ENCODE peak calls at places on chromosomes 13 and 19, in eight cellular contexts. Q is neural progenitor cell, L is Peyer's patch, O is mesendoderm, Y is thoracic aorta, F is tibial artery, Z is RWPE2, A is endodermal cell. X is an unnamed sample. For H3K4me1, the result is how much of the 10 kb centered on the place peaks cover.

GRCh38 chr13:40190656-40191100 is 475.8 kb downstream of the FOXO1 start:
- DNase-seq in Q (peak), L (peak), O (peak), Y (no peak), F (peak), Z (no peak), A (no peak), X (peak)

GRCh38 chr13:108957369-108958012 is 328.1 kb downstream of the MYO16 start:
- DNase-seq in Q (peak), L (no peak), O (peak), Y (no peak), F (no peak), Z (peak), A (no peak), X (peak)

GRCh38 chr13:24208314-24208713 is 47.8 kb downstream of the SPATA13 start:
- DNase-seq in Q (no peak), L (no peak), O (no peak), Y (no peak), F (peak), Z (no peak), A (no peak), X (no peak)

GRCh38 chr19:3136684-3137055 is 837 bp downstream of the GNA15 start:
- DNase-seq in Q (no peak), L (no peak), O (no peak), Y (no peak), F (no peak), Z (peak), A (peak), X (peak)

GRCh38 chr19:10116085-10116865 is 3.4 kb downstream of the EIF3G start:
- DNase-seq in Q (no peak), L (no peak), O (peak), Y (no peak), F (no peak), Z (no peak), A (no peak), X (peak)

GRCh38 chr19:43643326-43643725 is 3.7 kb upstream of the CADM4 start:
- DNase-seq in Q (no peak), L (no peak), O (no peak), Y (no peak), F (no peak), Z (no peak), A (no peak), X (no peak)

GRCh38 chr13:26688286-26688685 is 72.3 kb downstream of the GPR12 start:
- DNase-seq in Q (no peak), L (no peak), O (no peak), Y (no peak), F (no peak), Z (no peak), A (no peak), X (no peak)

GRCh38 chr19:4981681-4981958 is 12.7 kb downstream of the KDM4B start:
- DNase-seq in Q (no peak), L (no peak), O (no peak), Y (no peak), F (no peak), Z (no peak), A (no peak), X (no peak)

GRCh38 chr13:46609052-46609451 is 56.1 kb downstream of the LRCH1 start:
- DNase-seq in Q (no peak), L (no peak), O (no peak), Y (no peak), F (no peak), Z (no peak), A (no peak), X (no peak)

GRCh38 chr13:75440100-75440499 is 41.9 kb downstream of the TBC1D4 start:
- DNase-seq in Q (no peak), L (no peak), O (no peak), Y (no peak), F (no peak), Z (no peak), A (no peak), X (no peak)

GRCh38 chr19:8468124-8468523 is 23.3 kb downstream of the HNRNPM start:
- DNase-seq in Q (no peak), L (no peak), O (no peak), Y (no peak), F (no peak), Z (no peak), A (no peak), X (no peak)

GRCh38 chr13:99370476-99371272 is 63.5 kb upstream of the GPR183 start:
- DNase-seq in Q (no peak), L (peak), O (no peak), Y (no peak), F (no peak), Z (no peak), A (peak), X (no peak)
- H3K27ac ChIP-seq in Q (no peak), L (no peak), O (no peak), Y (no peak), F (no peak), Z (no peak), A (no peak), X (no peak)

DNA sequence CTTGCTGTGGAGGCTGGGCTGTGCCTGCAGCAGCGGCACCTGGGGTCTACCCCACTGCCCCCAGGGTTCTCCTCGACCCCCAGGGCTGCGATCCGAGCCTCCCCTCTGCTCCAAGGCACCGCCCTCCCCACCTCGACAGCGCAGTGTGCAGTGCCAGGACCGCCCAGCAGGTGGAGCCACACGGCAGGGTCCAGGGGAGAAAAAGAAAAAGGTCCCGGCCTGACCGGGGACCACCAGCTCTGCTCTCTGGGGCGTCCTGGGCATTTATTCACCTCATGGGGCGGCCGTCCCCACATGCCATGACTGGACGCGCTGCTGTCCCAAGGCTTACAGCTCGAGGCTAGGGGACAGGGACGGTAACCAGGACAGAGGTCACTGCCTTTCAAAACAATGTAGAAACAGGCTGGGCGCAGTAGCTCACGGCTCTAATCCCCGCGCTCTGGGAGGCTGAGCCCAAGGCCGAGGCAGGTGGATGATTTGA is 10.6 kb downstream of the REXO1 start:
- DNase-seq in Q (peak), L (peak), O (peak), Y (no peak), F (no peak), Z (no peak), A (peak), X (peak)
- H3K4me1 ChIP-seq in Q (under half), L (half or more), O (under half), Y (under half), F (under half), Z (under half), A (under half), X (under half)

GRCh38 chr13:66195238-66195637 is 1034.9 kb downstream of the PCDH9 start:
- DNase-seq in Q (no peak), L (no peak), O (no peak), Y (no peak), F (no peak), Z (no peak), A (no peak), X (no peak)
- H3K27ac ChIP-seq in Q (no peak), L (no peak), O (no peak), Y (no peak), F (no peak), Z (no peak), A (no peak), X (no peak)

GRCh38 chr19:940591-941291 is 14.9 kb downstream of the ARID3A start:
- DNase-seq in Q (no peak), L (peak), O (no peak), Y (peak), F (peak), Z (no peak), A (no peak), X (peak)
- H3K4me1 ChIP-seq in Q (under half), L (under half), O (under half), Y (under half), F (under half), Z (under half), A (under half), X (under half)

GRCh38 chr19:12139885-12140544 is at the start of gene ZNF20:
- DNase-seq in Q (peak), L (peak), O (peak), Y (peak), F (peak), Z (peak), A (peak), X (peak)
- H3K27ac ChIP-seq in Q (peak), L (peak), O (peak), Y (peak), F (peak), Z (peak), A (peak), X (no peak)

GRCh38 chr19:13838943-13839192 is 38.1 kb upstream of the NANOS3 start:
- DNase-seq in Q (no peak), L (no peak), O (no peak), Y (peak), F (no peak), Z (no peak), A (peak), X (no peak)

GRCh38 chr19:13838071-13838942 is 38.6 kb upstream of the NANOS3 start:
- DNase-seq in Q (no peak), L (peak), O (no peak), Y (no peak), F (no peak), Z (no peak), A (no peak), X (peak)

GRCh38 chr19:13834308-13834790 is 39.1 kb downstream of the ZSWIM4 start:
- DNase-seq in Q (no peak), L (no peak), O (peak), Y (no peak), F (no peak), Z (no peak), A (peak), X (peak)

GRCh38 chr19:13833330-13834265 is 38.4 kb downstream of the ZSWIM4 start:
- DNase-seq in Q (peak), L (peak), O (peak), Y (peak), F (peak), Z (peak), A (peak), X (peak)

GRCh38 chr19:13835791-13836723 is 40.8 kb downstream of the ZSWIM4 start:
- DNase-seq in Q (no peak), L (no peak), O (no peak), Y (no peak), F (peak), Z (peak), A (peak), X (peak)
- H3K4me1 ChIP-seq in Q (under half), L (half or more), O (under half), Y (half or more), F (half or more), Z (under half), A (under half), X (half or more)

X was measured in PC-9.